ENCODE peak calls at places on chromosomes 1 and 21, in five cellular contexts. Y is CD8-positive, alpha-beta memory T cell; M is psoas muscle; Q is ascending aorta; U is left lung. V is an unnamed sample. For H3K9me3 and H3K4me1, the result is how much of the 10 kb centered on the place peaks cover.

GRCh38 chr1:17195731-17196130 is 9.2 kb upstream of the PADI1 start:
- DNase-seq in M (no peak), Q (peak), Y (no peak), U (no peak), V (no peak)

GRCh38 chr1:16991571-16991970 is 11.2 kb upstream of the MFAP2 start:
- DNase-seq in Q (no peak), M (no peak), U (no peak), Y (no peak), V (no peak)

GRCh38 chr1:200673952-200674823 is 4.5 kb upstream of the DDX59 start:
- DNase-seq in M (no peak), Y (no peak), Q (no peak), U (no peak), V (no peak)

GRCh38 chr1:199404191-199404590 is 623.3 kb upstream of the NR5A2 start:
- DNase-seq in M (no peak), Q (no peak), U (no peak), Y (no peak), V (no peak)

GRCh38 chr1:221223281-221223680 is 344.0 kb downstream of the HLX start:
- DNase-seq in Y (no peak), U (no peak), M (no peak), Q (no peak), V (no peak)

GRCh38 chr21:44714905-44715304 is 3.5 kb upstream of the TSPEAR start:
- DNase-seq in M (no peak), U (no peak), Y (no peak), Q (peak), V (no peak)

GRCh38 chr1:87592156-87592555 is 263.5 kb downstream of the LMO4 start:
- DNase-seq in U (no peak), M (no peak), Q (no peak), Y (no peak), V (no peak)

GRCh38 chr1:228104526-228105251 is 1.6 kb upstream of the C1orf35 start:
- DNase-seq in Q (no peak), M (no peak), Y (no peak), U (peak), V (no peak)

GRCh38 chr1:216075339-216075738 is 347.9 kb downstream of the USH2A start:
- DNase-seq in M (no peak), U (no peak), Y (no peak), Q (no peak), V (peak)

DNA sequence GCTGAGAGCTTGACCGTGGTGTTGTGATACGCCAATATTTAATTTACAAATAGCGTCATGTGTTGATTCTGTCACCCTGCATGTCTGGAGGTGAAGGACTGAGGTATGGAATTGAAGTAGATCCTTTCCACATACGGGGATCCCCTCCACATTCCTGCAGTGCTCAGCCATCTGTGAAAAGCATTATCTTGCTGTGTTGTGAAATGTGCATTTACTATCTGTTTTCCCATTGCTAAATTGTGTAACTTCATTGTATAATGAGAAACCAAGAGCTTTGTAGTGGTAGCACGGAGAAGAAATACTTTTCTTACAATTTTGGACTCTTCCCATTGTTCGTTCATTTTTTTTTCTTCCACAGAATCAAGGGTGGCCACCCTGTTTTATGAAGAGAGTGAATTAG is 577.3 kb upstream of the ZP4 start:
- DNase-seq in Y (no peak), U (no peak), Q (no peak), M (no peak), V (no peak)
- H3K9me3 ChIP-seq in Y (under half), U (under half), Q (under half), M (under half), V (under half)

DNA sequence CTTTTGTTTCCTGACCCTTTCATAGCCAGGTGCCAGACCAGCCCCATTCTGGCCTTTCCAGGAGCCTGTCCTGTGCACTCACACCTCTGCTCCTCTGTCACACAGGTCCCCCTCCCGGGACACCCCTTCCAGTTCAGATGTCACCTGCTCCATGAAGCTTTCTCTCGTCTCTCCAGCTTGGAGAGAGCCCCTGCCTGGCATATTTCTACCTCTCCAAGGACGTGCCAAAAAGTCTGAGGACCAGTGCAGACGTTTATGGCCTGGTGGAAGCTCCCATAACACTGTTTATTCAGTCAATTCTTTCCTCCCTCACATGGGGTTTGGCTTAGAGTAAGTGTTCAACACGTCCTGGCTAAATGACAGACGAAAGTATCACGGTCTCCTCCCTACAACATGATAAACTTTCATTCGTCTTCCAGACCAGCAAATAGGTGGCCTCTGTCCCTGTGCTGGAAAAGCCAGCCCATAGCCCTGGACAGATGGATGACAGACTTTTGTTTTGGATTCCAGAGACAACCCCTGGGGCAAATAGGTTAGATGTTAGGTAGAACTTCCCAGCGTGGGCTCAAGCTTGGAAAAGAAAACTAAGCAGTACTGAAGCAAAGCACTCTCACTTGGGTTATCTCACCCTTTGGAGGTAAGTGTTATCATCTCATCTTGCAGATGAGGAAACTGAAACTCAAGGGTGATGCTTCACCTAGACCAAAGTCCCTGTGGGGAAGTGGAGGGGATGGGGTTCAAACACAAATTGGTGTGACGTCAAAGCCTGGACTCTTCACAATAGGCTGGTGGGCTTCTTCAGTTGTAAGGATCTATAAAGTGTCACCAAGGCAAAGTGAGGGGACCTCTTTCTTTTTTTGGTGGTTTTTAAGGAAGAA is 52.9 kb upstream of the ECE1 start:
- DNase-seq in Q (no peak), M (no peak), U (no peak), Y (peak), V (no peak)
- H3K27ac ChIP-seq in Q (peak), M (peak), U (peak), Y (no peak), V (peak)

DNA sequence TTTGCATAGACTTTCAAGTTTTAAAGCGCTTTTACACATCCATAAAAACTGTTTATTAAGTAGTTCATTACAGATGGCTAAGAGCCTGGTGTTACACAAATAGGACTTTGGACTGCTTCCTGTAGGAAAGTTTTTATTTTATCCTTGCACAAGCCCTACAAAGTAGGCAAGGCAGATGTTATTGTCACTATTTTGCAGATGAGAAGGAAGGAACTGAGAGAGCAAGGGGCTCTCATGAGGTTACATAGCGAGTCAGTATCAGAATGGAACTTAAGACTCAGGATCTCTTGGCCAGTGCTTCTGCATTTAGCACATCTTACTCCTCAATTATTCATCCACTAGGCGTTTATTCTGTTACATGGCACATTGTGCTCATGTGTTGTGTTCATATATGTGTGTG is 2.6 kb upstream of the MAPKAPK2 start:
- DNase-seq in M (no peak), Q (no peak), Y (no peak), U (no peak), V (no peak)
- H3K4me1 ChIP-seq in M (under half), Q (under half), Y (under half), U (under half), V (under half)

DNA sequence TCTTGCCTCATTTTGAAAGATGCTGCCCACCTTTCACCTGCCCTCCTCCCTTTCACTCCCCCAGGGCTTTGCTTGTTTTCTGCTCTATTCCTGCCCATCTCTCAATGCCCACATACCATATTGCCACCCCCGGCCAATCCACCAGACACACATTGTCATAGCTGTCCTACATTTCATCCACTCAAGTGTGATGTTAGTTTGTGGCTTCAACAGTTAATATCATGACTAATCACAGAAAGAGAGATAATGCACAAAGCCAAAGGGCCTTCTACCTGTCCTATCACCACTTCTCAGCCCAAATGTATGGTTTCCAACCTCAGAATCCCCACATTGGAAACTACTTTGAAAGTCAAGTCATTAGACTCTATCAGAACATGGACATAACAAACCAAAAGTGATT is 18.0 kb upstream of the RCSD1 start:
- DNase-seq in M (no peak), Q (no peak), U (no peak), Y (no peak), V (no peak)
- H3K9me3 ChIP-seq in M (under half), Q (under half), U (under half), Y (under half), V (under half)